ENCODE peak calls at places on chromosomes 12 and 14, in four cellular contexts. Z, F, Y and P are unnamed samples.

GRCh38 chr14:99793213-99794155 is at the start of gene EML1:
- DNase-seq in Y (peak), F (peak), Z (peak), P (no peak)

GRCh38 chr14:65226824-65227604 is 124.7 kb upstream of the MAX start:
- DNase-seq in F (no peak), Z (no peak), Y (no peak), P (peak)

GRCh38 chr12:33251548-33251947 is 188.1 kb downstream of the SYT10 start:
- DNase-seq in F (no peak), Y (no peak), Z (no peak), P (no peak)

GRCh38 chr12:56256326-56256960 is 1.7 kb downstream of the ANKRD52 start:
- DNase-seq in Y (no peak), F (no peak), Z (no peak), P (no peak)

GRCh38 chr14:81453166-81453766 is 53.1 kb upstream of the STON2 start:
- DNase-seq in F (peak), Z (peak), Y (no peak), P (no peak)

GRCh38 chr14:22588419-22589095 is 467 bp downstream of the DAD1 start:
- DNase-seq in Y (no peak), Z (no peak), F (no peak), P (no peak)

GRCh38 chr12:53481108-53481442 is 18.2 kb downstream of the MAP3K12 start:
- DNase-seq in F (no peak), Z (no peak), Y (no peak), P (no peak)

GRCh38 chr12:2334291-2335088 is 281.7 kb downstream of the CACNA1C start:
- DNase-seq in Z (no peak), Y (no peak), F (no peak), P (no peak)

GRCh38 chr14:39459795-39460478 is 27.7 kb upstream of the FBXO33 start:
- DNase-seq in Y (no peak), Z (no peak), F (no peak), P (no peak)

GRCh38 chr14:100882991-100883788 is 20.3 kb downstream of the RTL1 start:
- DNase-seq in Z (no peak), F (no peak), Y (peak), P (no peak)

GRCh38 chr14:58697927-58698641 is 60.3 kb downstream of the DACT1 start:
- DNase-seq in F (peak), Y (no peak), Z (no peak), P (no peak)

GRCh38 chr12:106584104-106585064 is 1.6 kb downstream of the RFX4 start:
- DNase-seq in F (no peak), Z (no peak), Y (no peak), P (peak)

GRCh38 chr14:85471156-85471555 is 58.8 kb upstream of the FLRT2 start:
- DNase-seq in Z (no peak), Y (no peak), F (no peak), P (no peak)

GRCh38 chr12:32139064-32139421 is 32.4 kb downstream of the BICD1 start:
- DNase-seq in F (no peak), Z (no peak), Y (no peak), P (no peak)

GRCh38 chr12:115341442-115341841 is 657.5 kb upstream of the TBX3 start:
- DNase-seq in Y (no peak), F (peak), Z (peak), P (peak)

GRCh38 chr14:75340921-75341320 is 62.3 kb downstream of the FOS start:
- DNase-seq in F (no peak), Z (peak), Y (peak), P (no peak)

GRCh38 chr12:109753959-109754358 is 40.3 kb downstream of the FAM222A start:
- DNase-seq in Z (no peak), Y (no peak), F (no peak), P (no peak)

GRCh38 chr14:48454887-48455286 is 779.5 kb upstream of the MDGA2 start:
- DNase-seq in Z (no peak), Y (no peak), F (no peak), P (no peak)

GRCh38 chr14:74962059-74962458 is 6.7 kb upstream of the PGF start:
- DNase-seq in F (no peak), Z (no peak), Y (peak), P (no peak)

GRCh38 chr12:1350934-1351240 is 243.5 kb downstream of the FBXL14 start:
- DNase-seq in Y (no peak), F (peak), Z (no peak), P (no peak)

GRCh38 chr12:93970892-93971688 is 177.3 kb upstream of the PLXNC1 start:
- DNase-seq in F (no peak), Z (no peak), Y (no peak), P (no peak)

GRCh38 chr12:89213747-89214146 is 138.6 kb downstream of the DUSP6 start:
- DNase-seq in F (no peak), Y (no peak), Z (no peak), P (no peak)
- H3K27ac ChIP-seq in F (no peak), Y (no peak), Z (no peak), P (no peak)

GRCh38 chr14:51304428-51304827 is 64.4 kb downstream of the TMX1 start:
- DNase-seq in F (peak), Y (no peak), Z (no peak), P (peak)
- H3K27ac ChIP-seq in F (peak), Y (no peak), Z (no peak), P (peak)

GRCh38 chr12:7188557-7189397 is 709 bp upstream of the PEX5 start:
- DNase-seq in F (peak), Z (peak), Y (peak), P (peak)

GRCh38 chr12:7189398-7190267 is at the start of gene PEX5:
- DNase-seq in Y (peak), F (peak), Z (peak), P (peak)

DNA sequence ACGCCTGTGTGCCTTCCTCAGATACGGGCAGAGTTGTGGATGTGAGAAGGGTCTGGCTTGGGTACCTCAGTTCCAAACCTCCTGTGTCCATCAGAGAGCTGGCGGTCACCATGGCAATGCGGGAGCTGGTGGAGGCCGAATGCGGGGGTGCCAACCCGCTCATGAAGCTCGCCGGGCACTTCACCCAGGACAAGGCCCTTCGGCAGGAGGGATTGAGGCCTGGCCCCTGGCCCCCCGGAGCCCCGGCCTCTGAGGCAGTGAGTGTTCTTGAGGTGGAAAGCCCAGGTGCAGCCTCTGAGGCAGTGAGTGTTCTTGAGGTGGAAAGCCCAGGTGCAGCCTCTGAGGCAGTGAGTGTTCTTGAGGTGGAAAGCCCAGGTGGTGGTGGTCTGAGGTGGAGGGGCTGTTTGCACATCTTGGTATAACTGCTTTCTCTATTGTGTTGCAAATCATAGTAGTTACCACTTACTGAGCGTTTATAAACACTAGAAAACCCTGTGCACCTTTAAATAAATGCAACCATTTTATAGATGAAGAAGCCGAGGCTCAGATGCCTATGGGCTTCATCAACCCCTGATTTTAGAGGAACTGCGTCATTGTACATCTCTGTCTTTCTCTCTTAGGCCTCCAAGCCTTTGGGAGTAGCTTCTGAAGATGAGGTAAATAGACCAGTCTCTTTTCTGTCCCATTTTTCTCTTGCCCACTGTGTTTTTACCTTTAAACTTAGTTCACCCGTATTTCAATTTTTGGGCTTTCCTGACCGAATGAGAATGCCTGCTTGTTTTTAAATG is 976 bp downstream of the PEX5 start:
- DNase-seq in Y (peak), Z (peak), F (peak), P (peak)
- H3K27ac ChIP-seq in Y (peak), Z (peak), F (no peak), P (no peak)

GRCh38 chr14:69643430-69644200 is 32.2 kb downstream of the SUSD6 start:
- DNase-seq in F (peak), Y (peak), Z (peak), P (peak)

GRCh38 chr14:69648480-69649414 is 37.4 kb downstream of the SUSD6 start:
- DNase-seq in F (no peak), Y (no peak), Z (no peak), P (no peak)

GRCh38 chr14:69644814-69645213 is 33.4 kb downstream of the SUSD6 start:
- DNase-seq in F (no peak), Z (no peak), Y (no peak), P (no peak)

GRCh38 chr14:69650948-69651369 is 39.6 kb downstream of the SUSD6 start:
- DNase-seq in F (peak), Z (no peak), Y (no peak), P (peak)

DNA sequence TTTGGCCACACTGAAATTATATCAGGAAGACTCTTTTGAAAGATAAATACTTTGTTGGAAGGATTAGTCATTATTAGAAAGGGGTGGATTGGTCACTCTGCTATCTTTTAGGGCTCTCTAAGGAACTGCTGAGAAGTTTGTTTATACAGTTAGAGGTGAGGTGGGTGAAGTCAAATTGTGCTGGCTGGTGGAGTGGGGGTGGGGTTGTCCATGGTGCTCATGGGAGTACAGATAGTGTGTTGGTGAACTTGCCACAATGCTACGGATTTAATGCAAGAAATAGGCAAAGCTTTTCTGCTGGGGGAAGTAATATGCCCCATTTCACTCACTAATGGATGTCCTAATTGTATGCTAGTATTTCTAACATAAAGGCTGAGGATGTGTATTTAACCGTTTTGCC is 35.8 kb downstream of the SUSD6 start:
- DNase-seq in F (no peak), Z (peak), Y (no peak), P (no peak)
- H3K27ac ChIP-seq in F (no peak), Z (peak), Y (no peak), P (no peak)